ENCODE peak calls at places on chromosomes 16 and 17, in four cellular contexts. One of them, this sample, is unnamed.

GRCh38 chr16:19655242-19655777 is 62.7 kb downstream of the KNOP1 start:
- DNase-seq in GM12878: no peak
- DNase-seq in H1: no peak
- DNase-seq in HepG2: no peak
- DNase-seq in this sample: no peak

GRCh38 chr16:69796285-69797118 is 34.4 kb downstream of the WWP2 start:
- DNase-seq in GM12878: no peak
- DNase-seq in HepG2: peak
- DNase-seq in H1: peak
- DNase-seq in this sample: peak

GRCh38 chr17:77555741-77556291 is 402.7 kb upstream of the TNRC6C start:
- DNase-seq in HepG2: no peak
- DNase-seq in H1: no peak
- DNase-seq in GM12878: no peak
- DNase-seq in this sample: no peak

GRCh38 chr16:10749680-10750035 is 6.0 kb downstream of the NUBP1 start:
- DNase-seq in GM12878: no peak
- DNase-seq in HepG2: no peak
- DNase-seq in H1: no peak
- DNase-seq in this sample: no peak

GRCh38 chr17:1870592-1870991 is 40.8 kb downstream of the RPA1 start:
- DNase-seq in GM12878: no peak
- DNase-seq in H1: no peak
- DNase-seq in HepG2: no peak
- DNase-seq in this sample: no peak

GRCh38 chr17:37092041-37092440 is 143.3 kb downstream of the AATF start:
- DNase-seq in H1: no peak
- DNase-seq in GM12878: no peak
- DNase-seq in HepG2: peak
- DNase-seq in this sample: no peak

GRCh38 chr16:8623634-8624033 is 2.1 kb downstream of the METTL22 start:
- DNase-seq in GM12878: no peak
- DNase-seq in HepG2: no peak
- DNase-seq in H1: no peak
- DNase-seq in this sample: no peak

GRCh38 chr16:57045694-57046381 is 46.5 kb upstream of the CPNE2 start:
- DNase-seq in HepG2: peak
- DNase-seq in H1: peak
- DNase-seq in GM12878: peak
- DNase-seq in this sample: peak

GRCh38 chr16:832652-833336 is 32.3 kb upstream of the GNG13 start:
- DNase-seq in H1: no peak
- DNase-seq in GM12878: no peak
- DNase-seq in HepG2: no peak
- DNase-seq in this sample: no peak

GRCh38 chr16:52254753-52255152 is 292.2 kb downstream of the TOX3 start:
- DNase-seq in H1: no peak
- DNase-seq in HepG2: no peak
- DNase-seq in GM12878: no peak
- DNase-seq in this sample: no peak

GRCh38 chr16:69187891-69188451 is 1.0 kb downstream of the SNTB2 start:
- DNase-seq in H1: no peak
- DNase-seq in HepG2: peak
- DNase-seq in GM12878: no peak
- DNase-seq in this sample: peak

GRCh38 chr16:57609541-57610401 is 18.7 kb upstream of the ADGRG1 start:
- DNase-seq in HepG2: no peak
- DNase-seq in GM12878: peak
- DNase-seq in H1: peak
- DNase-seq in this sample: no peak

GRCh38 chr16:1054660-1055556 is 17.6 kb upstream of the SSTR5 start:
- DNase-seq in HepG2: peak
- DNase-seq in H1: peak
- DNase-seq in GM12878: no peak
- DNase-seq in this sample: peak

GRCh38 chr17:37134050-37134449 is 185.3 kb downstream of the AATF start:
- DNase-seq in GM12878: no peak
- DNase-seq in HepG2: no peak
- DNase-seq in H1: no peak
- DNase-seq in this sample: no peak

GRCh38 chr16:89466920-89467319 is 23.4 kb downstream of the ANKRD11 start:
- DNase-seq in H1: no peak
- DNase-seq in HepG2: no peak
- DNase-seq in GM12878: no peak
- DNase-seq in this sample: no peak

GRCh38 chr17:50892101-50892776 is 26.1 kb upstream of the TOB1 start:
- DNase-seq in GM12878: no peak
- DNase-seq in H1: no peak
- DNase-seq in HepG2: peak
- DNase-seq in this sample: no peak

GRCh38 chr17:17072546-17072945 is 30.3 kb downstream of the MPRIP start:
- DNase-seq in GM12878: no peak
- DNase-seq in H1: no peak
- DNase-seq in HepG2: no peak
- DNase-seq in this sample: no peak

GRCh38 chr16:76614255-76614654 is 337.1 kb downstream of the CNTNAP4 start:
- DNase-seq in GM12878: no peak
- DNase-seq in HepG2: no peak
- DNase-seq in H1: no peak
- DNase-seq in this sample: no peak

GRCh38 chr16:50368410-50369132 is at the start of gene BRD7:
- DNase-seq in GM12878: no peak
- DNase-seq in HepG2: peak
- DNase-seq in H1: peak
- DNase-seq in this sample: no peak

GRCh38 chr17:78122991-78123249 is 5.6 kb downstream of the TMC6 start:
- DNase-seq in H1: no peak
- DNase-seq in GM12878: no peak
- DNase-seq in HepG2: no peak
- DNase-seq in this sample: no peak

GRCh38 chr16:53357208-53357586 is 77.1 kb upstream of the RBL2 start:
- DNase-seq in H1: no peak
- DNase-seq in GM12878: no peak
- DNase-seq in HepG2: no peak
- DNase-seq in this sample: no peak

GRCh38 chr16:84889066-84889465 is 69.3 kb downstream of the CRISPLD2 start:
- DNase-seq in GM12878: no peak
- DNase-seq in HepG2: no peak
- DNase-seq in H1: no peak
- DNase-seq in this sample: no peak

GRCh38 chr17:48441231-48441711 is 11.3 kb upstream of the SKAP1 start:
- DNase-seq in HepG2: no peak
- DNase-seq in GM12878: peak
- DNase-seq in H1: no peak
- DNase-seq in this sample: no peak

DNA sequence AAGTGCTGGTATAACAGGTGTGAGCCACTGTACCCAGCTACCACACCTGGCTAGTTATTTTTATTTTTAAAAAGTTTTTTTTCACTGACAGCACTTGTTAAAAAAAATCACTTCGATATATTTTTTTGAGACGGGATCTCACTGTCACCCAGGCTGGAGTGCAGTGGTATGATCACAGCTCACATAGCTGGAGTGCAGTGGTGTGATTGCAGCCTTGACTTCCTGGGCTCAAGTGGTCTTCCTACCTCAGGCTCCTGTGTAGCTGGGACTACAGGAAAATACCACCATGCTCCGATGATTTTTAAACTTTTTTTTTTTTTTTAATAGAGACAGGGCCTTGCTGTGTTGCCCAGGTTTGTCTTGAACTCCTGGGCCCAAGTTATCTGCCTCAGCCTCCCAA is 12.9 kb downstream of the NBR1 start:
- DNase-seq in H1: no peak
- DNase-seq in HepG2: no peak
- DNase-seq in GM12878: no peak
- DNase-seq in this sample: no peak
- TF ChIP-seq YY1 in H1: no peak
- TF ChIP-seq YY1 in HepG2: no peak
- TF ChIP-seq YY1 in GM12878: no peak
- TF ChIP-seq YY1 in this sample: no peak

GRCh38 chr17:39197380-39198185 is at the start of gene CACNB1:
- DNase-seq in GM12878: no peak
- DNase-seq in HepG2: peak
- DNase-seq in H1: peak
- DNase-seq in this sample: peak

GRCh38 chr17:39195568-39196160 is 1.8 kb downstream of the CACNB1 start:
- DNase-seq in H1: no peak
- DNase-seq in GM12878: no peak
- DNase-seq in HepG2: no peak
- DNase-seq in this sample: no peak

GRCh38 chr17:39196820-39197331 is 593 bp downstream of the CACNB1 start:
- DNase-seq in HepG2: no peak
- DNase-seq in H1: peak
- DNase-seq in GM12878: no peak
- DNase-seq in this sample: no peak

GRCh38 chr17:39194985-39195524 is 2.4 kb downstream of the CACNB1 start:
- DNase-seq in H1: no peak
- DNase-seq in GM12878: no peak
- DNase-seq in HepG2: no peak
- DNase-seq in this sample: no peak

DNA sequence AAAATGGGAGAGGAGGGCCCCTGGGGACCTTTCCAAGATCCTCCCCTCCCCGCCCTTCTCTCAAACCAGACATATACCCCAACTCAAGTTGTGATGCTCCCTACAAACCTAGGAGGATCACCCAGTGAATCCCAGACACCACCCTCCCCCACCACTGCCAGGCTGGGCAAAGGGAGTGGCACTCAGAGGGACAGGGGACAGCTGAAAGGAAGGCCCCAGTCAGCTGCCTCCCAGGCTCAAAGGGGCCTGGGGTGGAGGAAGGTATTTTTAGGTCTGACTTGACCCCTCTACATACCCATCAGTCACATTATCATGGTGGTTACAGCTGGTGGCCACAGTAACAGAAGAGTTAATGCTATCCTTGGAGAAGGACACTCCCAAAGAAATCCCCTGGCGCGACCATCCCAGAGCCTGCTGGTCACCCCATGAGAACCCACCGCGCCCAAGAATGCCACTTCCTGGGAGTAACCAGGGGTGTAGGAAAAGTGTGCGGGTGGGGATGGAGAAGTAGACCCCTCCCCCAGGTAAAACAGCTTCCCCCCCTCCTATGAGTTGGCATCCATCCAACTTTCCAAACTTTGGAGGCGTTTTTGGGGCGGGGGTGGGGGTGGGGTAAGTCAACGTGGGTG is 1.2 kb downstream of the CACNB1 start:
- DNase-seq in HepG2: no peak
- DNase-seq in GM12878: no peak
- DNase-seq in H1: no peak
- DNase-seq in this sample: no peak
- TF ChIP-seq SUZ12 in HepG2: no peak
- TF ChIP-seq SUZ12 in GM12878: no peak
- TF ChIP-seq SUZ12 in H1: no peak
- TF ChIP-seq SUZ12 in this sample: no peak

GRCh38 chr16:67966549-67967182 is 1.8 kb downstream of the SLC12A4 start:
- DNase-seq in HepG2: peak
- DNase-seq in H1: no peak
- DNase-seq in GM12878: no peak
- DNase-seq in this sample: no peak
- TF ChIP-seq YY1 in HepG2: no peak
- TF ChIP-seq YY1 in H1: no peak
- TF ChIP-seq YY1 in GM12878: no peak
- TF ChIP-seq YY1 in this sample: no peak

GRCh38 chr16:66913081-66913480 is 5.6 kb downstream of the CDH16 start:
- DNase-seq in HepG2: no peak
- DNase-seq in GM12878: no peak
- DNase-seq in H1: peak
- DNase-seq in this sample: no peak
- TF ChIP-seq SUZ12 in HepG2: no peak
- TF ChIP-seq SUZ12 in GM12878: no peak
- TF ChIP-seq SUZ12 in H1: no peak
- TF ChIP-seq SUZ12 in this sample: no peak